ENCODE peak calls at places on chromosomes 5 and 9, in ten cellular contexts. One of them, this sample, is unnamed.

GRCh38 chr9:137975936-137976565 is 98.5 kb downstream of the CACNA1B start:
- DNase-seq in HTR-8/SVneo: no peak
- DNase-seq in erythroblast: no peak
- DNase-seq in GM13976: no peak
- DNase-seq in hypothalamus: no peak
- DNase-seq in stimulated activated CD8-positive, alpha-beta memory T cell treated with anti-CD3 and anti-CD28 coated beads, Interleukin-4, amount 100 ng/mL, for 24 hours: no peak
- DNase-seq in left ventricle myocardium inferior: no peak
- DNase-seq in NCI-H2081: no peak
- DNase-seq in RWPE2: no peak
- DNase-seq in activated T-helper 9 cell treated with anti-CD3 and anti-CD28 coated beads, Interleukin-2, amount 50 U/mL, for 16 hours: no peak
- DNase-seq in this sample: no peak

GRCh38 chr5:131258733-131259132 is 5.1 kb upstream of the CDC42SE2 start:
- DNase-seq in RWPE2: no peak
- DNase-seq in HTR-8/SVneo: no peak
- DNase-seq in hypothalamus: no peak
- DNase-seq in erythroblast: no peak
- DNase-seq in activated T-helper 9 cell treated with anti-CD3 and anti-CD28 coated beads, Interleukin-2, amount 50 U/mL, for 16 hours: no peak
- DNase-seq in NCI-H2081: no peak
- DNase-seq in stimulated activated CD8-positive, alpha-beta memory T cell treated with anti-CD3 and anti-CD28 coated beads, Interleukin-4, amount 100 ng/mL, for 24 hours: no peak
- DNase-seq in GM13976: no peak
- DNase-seq in left ventricle myocardium inferior: no peak
- DNase-seq in this sample: no peak

GRCh38 chr9:694499-695154 is 146.9 kb upstream of the DMRT1 start:
- DNase-seq in NCI-H2081: no peak
- DNase-seq in RWPE2: peak; percentile 84
- DNase-seq in HTR-8/SVneo: no peak
- DNase-seq in left ventricle myocardium inferior: peak; percentile 47
- DNase-seq in erythroblast: no peak
- DNase-seq in GM13976: no peak
- DNase-seq in stimulated activated CD8-positive, alpha-beta memory T cell treated with anti-CD3 and anti-CD28 coated beads, Interleukin-4, amount 100 ng/mL, for 24 hours: no peak
- DNase-seq in hypothalamus: no peak
- DNase-seq in activated T-helper 9 cell treated with anti-CD3 and anti-CD28 coated beads, Interleukin-2, amount 50 U/mL, for 16 hours: no peak
- DNase-seq in this sample: peak; percentile 67

GRCh38 chr5:1743769-1744085 is 55.9 kb downstream of the MRPL36 start:
- DNase-seq in RWPE2: no peak
- DNase-seq in NCI-H2081: no peak
- DNase-seq in erythroblast: no peak
- DNase-seq in activated T-helper 9 cell treated with anti-CD3 and anti-CD28 coated beads, Interleukin-2, amount 50 U/mL, for 16 hours: no peak
- DNase-seq in HTR-8/SVneo: no peak
- DNase-seq in hypothalamus: no peak
- DNase-seq in GM13976: no peak
- DNase-seq in left ventricle myocardium inferior: no peak
- DNase-seq in stimulated activated CD8-positive, alpha-beta memory T cell treated with anti-CD3 and anti-CD28 coated beads, Interleukin-4, amount 100 ng/mL, for 24 hours: no peak
- DNase-seq in this sample: no peak

GRCh38 chr5:65327582-65327981 is 154.1 kb downstream of the ADAMTS6 start:
- DNase-seq in HTR-8/SVneo: no peak
- DNase-seq in left ventricle myocardium inferior: no peak
- DNase-seq in hypothalamus: no peak
- DNase-seq in erythroblast: no peak
- DNase-seq in GM13976: no peak
- DNase-seq in RWPE2: no peak
- DNase-seq in NCI-H2081: no peak
- DNase-seq in activated T-helper 9 cell treated with anti-CD3 and anti-CD28 coated beads, Interleukin-2, amount 50 U/mL, for 16 hours: no peak
- DNase-seq in stimulated activated CD8-positive, alpha-beta memory T cell treated with anti-CD3 and anti-CD28 coated beads, Interleukin-4, amount 100 ng/mL, for 24 hours: no peak
- DNase-seq in this sample: no peak

GRCh38 chr9:73132034-73132776 is 19.5 kb upstream of the ANXA1 start:
- DNase-seq in left ventricle myocardium inferior: peak; percentile 58
- DNase-seq in activated T-helper 9 cell treated with anti-CD3 and anti-CD28 coated beads, Interleukin-2, amount 50 U/mL, for 16 hours: peak; percentile 52
- DNase-seq in erythroblast: peak; percentile 85
- DNase-seq in stimulated activated CD8-positive, alpha-beta memory T cell treated with anti-CD3 and anti-CD28 coated beads, Interleukin-4, amount 100 ng/mL, for 24 hours: peak; percentile 31
- DNase-seq in NCI-H2081: peak; percentile 86
- DNase-seq in GM13976: peak; percentile 41
- DNase-seq in hypothalamus: peak; percentile 15
- DNase-seq in RWPE2: peak; percentile 81
- DNase-seq in HTR-8/SVneo: peak; percentile 40
- DNase-seq in this sample: peak; percentile 35

GRCh38 chr5:10243660-10244240 is 5.9 kb downstream of the ATPSCKMT start:
- DNase-seq in hypothalamus: no peak
- DNase-seq in left ventricle myocardium inferior: no peak
- DNase-seq in GM13976: no peak
- DNase-seq in erythroblast: no peak
- DNase-seq in activated T-helper 9 cell treated with anti-CD3 and anti-CD28 coated beads, Interleukin-2, amount 50 U/mL, for 16 hours: no peak
- DNase-seq in HTR-8/SVneo: no peak
- DNase-seq in RWPE2: no peak
- DNase-seq in stimulated activated CD8-positive, alpha-beta memory T cell treated with anti-CD3 and anti-CD28 coated beads, Interleukin-4, amount 100 ng/mL, for 24 hours: no peak
- DNase-seq in NCI-H2081: no peak
- DNase-seq in this sample: no peak

GRCh38 chr9:133148351-133149129 is 15.2 kb downstream of the GBGT1 start:
- DNase-seq in GM13976: no peak
- DNase-seq in hypothalamus: peak; percentile 31
- DNase-seq in left ventricle myocardium inferior: peak; percentile 66
- DNase-seq in HTR-8/SVneo: peak; percentile 22
- DNase-seq in activated T-helper 9 cell treated with anti-CD3 and anti-CD28 coated beads, Interleukin-2, amount 50 U/mL, for 16 hours: peak; percentile 36
- DNase-seq in RWPE2: peak; percentile 57
- DNase-seq in erythroblast: peak; percentile 79
- DNase-seq in stimulated activated CD8-positive, alpha-beta memory T cell treated with anti-CD3 and anti-CD28 coated beads, Interleukin-4, amount 100 ng/mL, for 24 hours: no peak
- DNase-seq in NCI-H2081: peak; percentile 13
- DNase-seq in this sample: peak; percentile 43

GRCh38 chr5:37090123-37090726 is 159.0 kb downstream of the CPLANE1 start:
- DNase-seq in NCI-H2081: no peak
- DNase-seq in RWPE2: no peak
- DNase-seq in left ventricle myocardium inferior: no peak
- DNase-seq in activated T-helper 9 cell treated with anti-CD3 and anti-CD28 coated beads, Interleukin-2, amount 50 U/mL, for 16 hours: no peak
- DNase-seq in erythroblast: peak; percentile 13
- DNase-seq in hypothalamus: no peak
- DNase-seq in HTR-8/SVneo: no peak
- DNase-seq in GM13976: no peak
- DNase-seq in stimulated activated CD8-positive, alpha-beta memory T cell treated with anti-CD3 and anti-CD28 coated beads, Interleukin-4, amount 100 ng/mL, for 24 hours: no peak
- DNase-seq in this sample: no peak

GRCh38 chr5:10584714-10585113 is 20.8 kb downstream of the ANKRD33B start:
- DNase-seq in hypothalamus: no peak
- DNase-seq in HTR-8/SVneo: no peak
- DNase-seq in stimulated activated CD8-positive, alpha-beta memory T cell treated with anti-CD3 and anti-CD28 coated beads, Interleukin-4, amount 100 ng/mL, for 24 hours: no peak
- DNase-seq in RWPE2: peak; percentile 14
- DNase-seq in left ventricle myocardium inferior: no peak
- DNase-seq in NCI-H2081: no peak
- DNase-seq in GM13976: no peak
- DNase-seq in erythroblast: no peak
- DNase-seq in activated T-helper 9 cell treated with anti-CD3 and anti-CD28 coated beads, Interleukin-2, amount 50 U/mL, for 16 hours: no peak
- DNase-seq in this sample: no peak

GRCh38 chr9:116524778-116525470 is 162.2 kb upstream of the TRIM32 start:
- DNase-seq in activated T-helper 9 cell treated with anti-CD3 and anti-CD28 coated beads, Interleukin-2, amount 50 U/mL, for 16 hours: no peak
- DNase-seq in NCI-H2081: no peak
- DNase-seq in hypothalamus: no peak
- DNase-seq in stimulated activated CD8-positive, alpha-beta memory T cell treated with anti-CD3 and anti-CD28 coated beads, Interleukin-4, amount 100 ng/mL, for 24 hours: no peak
- DNase-seq in left ventricle myocardium inferior: no peak
- DNase-seq in HTR-8/SVneo: no peak
- DNase-seq in GM13976: no peak
- DNase-seq in erythroblast: no peak
- DNase-seq in RWPE2: no peak
- DNase-seq in this sample: no peak

GRCh38 chr9:119005162-119005561 is 364.1 kb downstream of the BRINP1 start:
- DNase-seq in RWPE2: no peak
- DNase-seq in left ventricle myocardium inferior: no peak
- DNase-seq in hypothalamus: no peak
- DNase-seq in activated T-helper 9 cell treated with anti-CD3 and anti-CD28 coated beads, Interleukin-2, amount 50 U/mL, for 16 hours: no peak
- DNase-seq in NCI-H2081: no peak
- DNase-seq in erythroblast: no peak
- DNase-seq in GM13976: no peak
- DNase-seq in stimulated activated CD8-positive, alpha-beta memory T cell treated with anti-CD3 and anti-CD28 coated beads, Interleukin-4, amount 100 ng/mL, for 24 hours: no peak
- DNase-seq in HTR-8/SVneo: no peak
- DNase-seq in this sample: no peak

GRCh38 chr9:128026255-128027165 is 40.6 kb downstream of the NAIF1 start:
- DNase-seq in GM13976: peak; percentile 69
- DNase-seq in erythroblast: no peak
- DNase-seq in activated T-helper 9 cell treated with anti-CD3 and anti-CD28 coated beads, Interleukin-2, amount 50 U/mL, for 16 hours: peak; percentile 63
- DNase-seq in RWPE2: no peak
- DNase-seq in stimulated activated CD8-positive, alpha-beta memory T cell treated with anti-CD3 and anti-CD28 coated beads, Interleukin-4, amount 100 ng/mL, for 24 hours: peak; percentile 40
- DNase-seq in NCI-H2081: no peak
- DNase-seq in hypothalamus: no peak
- DNase-seq in left ventricle myocardium inferior: no peak
- DNase-seq in HTR-8/SVneo: no peak
- DNase-seq in this sample: no peak

GRCh38 chr5:19767987-19768386 is 220.0 kb downstream of the CDH18 start:
- DNase-seq in HTR-8/SVneo: no peak
- DNase-seq in RWPE2: no peak
- DNase-seq in hypothalamus: no peak
- DNase-seq in erythroblast: no peak
- DNase-seq in activated T-helper 9 cell treated with anti-CD3 and anti-CD28 coated beads, Interleukin-2, amount 50 U/mL, for 16 hours: no peak
- DNase-seq in stimulated activated CD8-positive, alpha-beta memory T cell treated with anti-CD3 and anti-CD28 coated beads, Interleukin-4, amount 100 ng/mL, for 24 hours: no peak
- DNase-seq in GM13976: no peak
- DNase-seq in NCI-H2081: no peak
- DNase-seq in left ventricle myocardium inferior: no peak
- DNase-seq in this sample: no peak

GRCh38 chr5:36417221-36417620 is 115.5 kb upstream of the RANBP3L start:
- DNase-seq in activated T-helper 9 cell treated with anti-CD3 and anti-CD28 coated beads, Interleukin-2, amount 50 U/mL, for 16 hours: no peak
- DNase-seq in GM13976: no peak
- DNase-seq in HTR-8/SVneo: no peak
- DNase-seq in erythroblast: no peak
- DNase-seq in RWPE2: no peak
- DNase-seq in hypothalamus: no peak
- DNase-seq in NCI-H2081: no peak
- DNase-seq in left ventricle myocardium inferior: no peak
- DNase-seq in stimulated activated CD8-positive, alpha-beta memory T cell treated with anti-CD3 and anti-CD28 coated beads, Interleukin-4, amount 100 ng/mL, for 24 hours: no peak
- DNase-seq in this sample: no peak

GRCh38 chr5:97019435-97020117 is 83.7 kb downstream of the LNPEP start:
- DNase-seq in GM13976: no peak
- DNase-seq in erythroblast: no peak
- DNase-seq in activated T-helper 9 cell treated with anti-CD3 and anti-CD28 coated beads, Interleukin-2, amount 50 U/mL, for 16 hours: no peak
- DNase-seq in stimulated activated CD8-positive, alpha-beta memory T cell treated with anti-CD3 and anti-CD28 coated beads, Interleukin-4, amount 100 ng/mL, for 24 hours: no peak
- DNase-seq in hypothalamus: no peak
- DNase-seq in HTR-8/SVneo: peak; percentile 11
- DNase-seq in NCI-H2081: no peak
- DNase-seq in left ventricle myocardium inferior: no peak
- DNase-seq in RWPE2: no peak
- DNase-seq in this sample: no peak

GRCh38 chr5:31421806-31422586 is 109.9 kb downstream of the DROSHA start:
- DNase-seq in hypothalamus: no peak
- DNase-seq in activated T-helper 9 cell treated with anti-CD3 and anti-CD28 coated beads, Interleukin-2, amount 50 U/mL, for 16 hours: no peak
- DNase-seq in HTR-8/SVneo: no peak
- DNase-seq in NCI-H2081: no peak
- DNase-seq in erythroblast: no peak
- DNase-seq in left ventricle myocardium inferior: no peak
- DNase-seq in stimulated activated CD8-positive, alpha-beta memory T cell treated with anti-CD3 and anti-CD28 coated beads, Interleukin-4, amount 100 ng/mL, for 24 hours: no peak
- DNase-seq in GM13976: no peak
- DNase-seq in RWPE2: no peak
- DNase-seq in this sample: no peak

GRCh38 chr9:135422340-135422944 is 57.1 kb upstream of the PPP1R26 start:
- DNase-seq in GM13976: no peak
- DNase-seq in erythroblast: no peak
- DNase-seq in stimulated activated CD8-positive, alpha-beta memory T cell treated with anti-CD3 and anti-CD28 coated beads, Interleukin-4, amount 100 ng/mL, for 24 hours: no peak
- DNase-seq in NCI-H2081: no peak
- DNase-seq in hypothalamus: no peak
- DNase-seq in HTR-8/SVneo: no peak
- DNase-seq in activated T-helper 9 cell treated with anti-CD3 and anti-CD28 coated beads, Interleukin-2, amount 50 U/mL, for 16 hours: no peak
- DNase-seq in RWPE2: no peak
- DNase-seq in left ventricle myocardium inferior: no peak
- DNase-seq in this sample: peak; percentile 35

GRCh38 chr9:126671381-126671831 is 57.7 kb downstream of the LMX1B start:
- DNase-seq in HTR-8/SVneo: no peak
- DNase-seq in stimulated activated CD8-positive, alpha-beta memory T cell treated with anti-CD3 and anti-CD28 coated beads, Interleukin-4, amount 100 ng/mL, for 24 hours: no peak
- DNase-seq in RWPE2: no peak
- DNase-seq in hypothalamus: no peak
- DNase-seq in GM13976: no peak
- DNase-seq in NCI-H2081: peak; percentile 45
- DNase-seq in erythroblast: no peak
- DNase-seq in activated T-helper 9 cell treated with anti-CD3 and anti-CD28 coated beads, Interleukin-2, amount 50 U/mL, for 16 hours: no peak
- DNase-seq in left ventricle myocardium inferior: peak; percentile 50
- DNase-seq in this sample: no peak

GRCh38 chr9:109499631-109500120 is 1.6 kb upstream of the PTPN3 start:
- DNase-seq in activated T-helper 9 cell treated with anti-CD3 and anti-CD28 coated beads, Interleukin-2, amount 50 U/mL, for 16 hours: no peak
- DNase-seq in hypothalamus: no peak
- DNase-seq in left ventricle myocardium inferior: peak; percentile 61
- DNase-seq in erythroblast: no peak
- DNase-seq in GM13976: no peak
- DNase-seq in RWPE2: no peak
- DNase-seq in HTR-8/SVneo: peak; percentile 88
- DNase-seq in NCI-H2081: no peak
- DNase-seq in stimulated activated CD8-positive, alpha-beta memory T cell treated with anti-CD3 and anti-CD28 coated beads, Interleukin-4, amount 100 ng/mL, for 24 hours: no peak
- DNase-seq in this sample: no peak

GRCh38 chr5:59020611-59021285 is 437.9 kb downstream of the RAB3C start:
- DNase-seq in activated T-helper 9 cell treated with anti-CD3 and anti-CD28 coated beads, Interleukin-2, amount 50 U/mL, for 16 hours: no peak
- DNase-seq in left ventricle myocardium inferior: no peak
- DNase-seq in erythroblast: no peak
- DNase-seq in hypothalamus: no peak
- DNase-seq in GM13976: no peak
- DNase-seq in HTR-8/SVneo: no peak
- DNase-seq in stimulated activated CD8-positive, alpha-beta memory T cell treated with anti-CD3 and anti-CD28 coated beads, Interleukin-4, amount 100 ng/mL, for 24 hours: no peak
- DNase-seq in NCI-H2081: no peak
- DNase-seq in RWPE2: no peak
- DNase-seq in this sample: no peak

GRCh38 chr9:110671849-110672248 is 3.3 kb downstream of the MUSK start:
- DNase-seq in erythroblast: no peak
- DNase-seq in hypothalamus: no peak
- DNase-seq in RWPE2: no peak
- DNase-seq in left ventricle myocardium inferior: no peak
- DNase-seq in NCI-H2081: no peak
- DNase-seq in activated T-helper 9 cell treated with anti-CD3 and anti-CD28 coated beads, Interleukin-2, amount 50 U/mL, for 16 hours: no peak
- DNase-seq in stimulated activated CD8-positive, alpha-beta memory T cell treated with anti-CD3 and anti-CD28 coated beads, Interleukin-4, amount 100 ng/mL, for 24 hours: no peak
- DNase-seq in HTR-8/SVneo: no peak
- DNase-seq in GM13976: no peak
- DNase-seq in this sample: no peak

GRCh38 chr5:16673241-16673998 is 56.6 kb upstream of the RETREG1 start:
- DNase-seq in stimulated activated CD8-positive, alpha-beta memory T cell treated with anti-CD3 and anti-CD28 coated beads, Interleukin-4, amount 100 ng/mL, for 24 hours: no peak
- DNase-seq in GM13976: no peak
- DNase-seq in erythroblast: no peak
- DNase-seq in RWPE2: no peak
- DNase-seq in hypothalamus: no peak
- DNase-seq in NCI-H2081: peak; percentile 71
- DNase-seq in activated T-helper 9 cell treated with anti-CD3 and anti-CD28 coated beads, Interleukin-2, amount 50 U/mL, for 16 hours: no peak
- DNase-seq in HTR-8/SVneo: no peak
- DNase-seq in left ventricle myocardium inferior: no peak
- DNase-seq in this sample: peak; percentile 61

GRCh38 chr5:73263001-73263710 is 90.2 kb downstream of the TMEM174 start:
- DNase-seq in stimulated activated CD8-positive, alpha-beta memory T cell treated with anti-CD3 and anti-CD28 coated beads, Interleukin-4, amount 100 ng/mL, for 24 hours: no peak
- DNase-seq in GM13976: no peak
- DNase-seq in HTR-8/SVneo: no peak
- DNase-seq in erythroblast: no peak
- DNase-seq in left ventricle myocardium inferior: no peak
- DNase-seq in NCI-H2081: no peak
- DNase-seq in activated T-helper 9 cell treated with anti-CD3 and anti-CD28 coated beads, Interleukin-2, amount 50 U/mL, for 16 hours: no peak
- DNase-seq in hypothalamus: no peak
- DNase-seq in RWPE2: no peak
- DNase-seq in this sample: no peak

GRCh38 chr5:118548761-118549160 is 439.6 kb downstream of the DTWD2 start:
- DNase-seq in left ventricle myocardium inferior: no peak
- DNase-seq in stimulated activated CD8-positive, alpha-beta memory T cell treated with anti-CD3 and anti-CD28 coated beads, Interleukin-4, amount 100 ng/mL, for 24 hours: no peak
- DNase-seq in GM13976: no peak
- DNase-seq in HTR-8/SVneo: peak; percentile 17
- DNase-seq in RWPE2: no peak
- DNase-seq in erythroblast: no peak
- DNase-seq in hypothalamus: no peak
- DNase-seq in NCI-H2081: no peak
- DNase-seq in activated T-helper 9 cell treated with anti-CD3 and anti-CD28 coated beads, Interleukin-2, amount 50 U/mL, for 16 hours: no peak
- DNase-seq in this sample: no peak

GRCh38 chr9:107980984-107981383 is 491.4 kb upstream of the KLF4 start:
- DNase-seq in erythroblast: no peak
- DNase-seq in hypothalamus: no peak
- DNase-seq in GM13976: no peak
- DNase-seq in activated T-helper 9 cell treated with anti-CD3 and anti-CD28 coated beads, Interleukin-2, amount 50 U/mL, for 16 hours: no peak
- DNase-seq in RWPE2: no peak
- DNase-seq in stimulated activated CD8-positive, alpha-beta memory T cell treated with anti-CD3 and anti-CD28 coated beads, Interleukin-4, amount 100 ng/mL, for 24 hours: no peak
- DNase-seq in left ventricle myocardium inferior: no peak
- DNase-seq in HTR-8/SVneo: no peak
- DNase-seq in NCI-H2081: no peak
- DNase-seq in this sample: no peak

GRCh38 chr5:17807069-17807468 is 172.8 kb downstream of the TAF11L14 start:
- DNase-seq in GM13976: no peak
- DNase-seq in HTR-8/SVneo: no peak
- DNase-seq in activated T-helper 9 cell treated with anti-CD3 and anti-CD28 coated beads, Interleukin-2, amount 50 U/mL, for 16 hours: no peak
- DNase-seq in stimulated activated CD8-positive, alpha-beta memory T cell treated with anti-CD3 and anti-CD28 coated beads, Interleukin-4, amount 100 ng/mL, for 24 hours: no peak
- DNase-seq in RWPE2: no peak
- DNase-seq in left ventricle myocardium inferior: no peak
- DNase-seq in hypothalamus: no peak
- DNase-seq in erythroblast: no peak
- DNase-seq in NCI-H2081: no peak
- DNase-seq in this sample: no peak

GRCh38 chr5:17374973-17375844 is 122.8 kb upstream of the TAF11L2 start:
- DNase-seq in HTR-8/SVneo: peak; percentile 62
- DNase-seq in left ventricle myocardium inferior: no peak
- DNase-seq in activated T-helper 9 cell treated with anti-CD3 and anti-CD28 coated beads, Interleukin-2, amount 50 U/mL, for 16 hours: no peak
- DNase-seq in stimulated activated CD8-positive, alpha-beta memory T cell treated with anti-CD3 and anti-CD28 coated beads, Interleukin-4, amount 100 ng/mL, for 24 hours: no peak
- DNase-seq in NCI-H2081: no peak
- DNase-seq in hypothalamus: no peak
- DNase-seq in erythroblast: no peak
- DNase-seq in GM13976: no peak
- DNase-seq in RWPE2: peak; percentile 90
- DNase-seq in this sample: no peak

This sample was measured in head of caudate nucleus.